ENCODE peak calls at places on chromosomes 7 and 10, in five cellular contexts. Q, A, F, T and J are unnamed samples.

GRCh38 chr7:94391716-94392390 is 2.8 kb upstream of the COL1A2 start:
- DNase-seq in A (peak), Q (peak), T (peak), F (peak), J (no peak)

GRCh38 chr7:28793383-28793782 is 164.7 kb downstream of the TRIL start:
- DNase-seq in Q (no peak), F (no peak), T (no peak), A (no peak), J (no peak)

GRCh38 chr10:17814981-17815380 is 5.8 kb downstream of the MRC1 start:
- DNase-seq in T (no peak), A (no peak), Q (no peak), F (no peak), J (no peak)

GRCh38 chr7:112930787-112931186 is 140.6 kb upstream of the TMEM168 start:
- DNase-seq in F (no peak), A (peak), T (peak), Q (no peak), J (no peak)

GRCh38 chr10:34507217-34507616 is 307.9 kb downstream of the PARD3 start:
- DNase-seq in Q (peak), A (no peak), T (no peak), F (no peak), J (no peak)

GRCh38 chr7:132574281-132574680 is 2.0 kb downstream of the PLXNA4 start:
- DNase-seq in Q (no peak), T (no peak), A (no peak), F (no peak), J (no peak)

GRCh38 chr7:35356495-35356894 is 102.6 kb upstream of the TBX20 start:
- DNase-seq in Q (no peak), T (no peak), A (no peak), F (no peak), J (no peak)

GRCh38 chr7:1403844-1404404 is 55.3 kb downstream of the MICALL2 start:
- DNase-seq in T (peak), F (no peak), Q (peak), A (peak), J (no peak)

GRCh38 chr7:21733837-21734236 is 191.0 kb downstream of the DNAH11 start:
- DNase-seq in T (no peak), Q (no peak), A (no peak), F (no peak), J (no peak)

GRCh38 chr10:127576751-127577161 is 27.6 kb downstream of the NPS start:
- DNase-seq in A (no peak), Q (no peak), T (no peak), F (no peak), J (no peak)

GRCh38 chr7:43517464-43517863 is 65.4 kb upstream of the STK17A start:
- DNase-seq in A (no peak), F (no peak), T (no peak), Q (no peak), J (no peak)

GRCh38 chr10:17209931-17210330 is 8.5 kb upstream of the TRDMT1 start:
- DNase-seq in Q (no peak), T (no peak), F (no peak), A (peak), J (no peak)

GRCh38 chr7:106629521-106629920 is 31.4 kb downstream of the CCDC71L start:
- DNase-seq in A (peak), Q (no peak), F (no peak), T (peak), J (no peak)

GRCh38 chr7:286278-286677 is 3.7 kb upstream of the FOXL3 start:
- DNase-seq in F (no peak), T (no peak), A (no peak), Q (no peak), J (no peak)

GRCh38 chr10:11197266-11197712 is 179.6 kb downstream of the CELF2 start:
- DNase-seq in Q (no peak), F (peak), T (peak), A (no peak), J (no peak)

GRCh38 chr7:142867398-142868187 is 12.7 kb downstream of the EPHB6 start:
- DNase-seq in F (peak), A (no peak), Q (no peak), T (no peak), J (no peak)

GRCh38 chr10:15168296-15168780 is at the start of gene NMT2:
- DNase-seq in F (peak), Q (peak), A (no peak), T (peak), J (peak)

GRCh38 chr7:7516662-7517061 is 19.0 kb downstream of the COL28A1 start:
- DNase-seq in A (no peak), Q (no peak), T (no peak), F (no peak), J (no peak)

GRCh38 chr7:41709621-41710020 is 6.7 kb upstream of the INHBA start:
- DNase-seq in Q (no peak), F (no peak), A (peak), T (peak), J (no peak)

GRCh38 chr10:78424721-78425120 is 391.1 kb downstream of the RPS24 start:
- DNase-seq in T (no peak), F (peak), Q (peak), A (no peak), J (no peak)

GRCh38 chr10:114061148-114061547 is 17.5 kb downstream of the ADRB1 start:
- DNase-seq in F (no peak), Q (no peak), A (no peak), T (no peak), J (no peak)

GRCh38 chr7:75734586-75735047 is 4.1 kb downstream of the HIP1 start:
- DNase-seq in A (peak), T (peak), F (no peak), Q (peak), J (no peak)

GRCh38 chr10:79176949-79177602 is 108.3 kb downstream of the ZMIZ1 start:
- DNase-seq in T (peak), A (peak), Q (no peak), F (no peak), J (no peak)

GRCh38 chr10:133009218-133009954 is 67.0 kb upstream of the CFAP46 start:
- DNase-seq in Q (peak), A (no peak), F (no peak), T (no peak), J (no peak)

GRCh38 chr7:30923774-30924413 is 12.2 kb downstream of the AQP1 start:
- DNase-seq in A (no peak), Q (no peak), T (no peak), F (peak), J (peak)

GRCh38 chr10:78815702-78816334 is 252.9 kb upstream of the ZMIZ1 start:
- DNase-seq in Q (no peak), F (no peak), T (no peak), A (no peak), J (no peak)

GRCh38 chr10:119805702-119806230 is 66.9 kb downstream of the MCMBP start:
- DNase-seq in F (no peak), A (no peak), T (no peak), Q (no peak), J (no peak)

GRCh38 chr7:64035388-64035787 is 9.8 kb upstream of the ZNF727 start:
- DNase-seq in F (no peak), Q (no peak), A (no peak), T (no peak), J (no peak)

GRCh38 chr7:92436843-92437445 is 10.3 kb upstream of the GATAD1 start:
- DNase-seq in A (no peak), F (peak), T (no peak), Q (no peak), J (no peak)

GRCh38 chr10:54577682-54578081 is 223.3 kb downstream of the PCDH15 start:
- DNase-seq in T (no peak), F (no peak), A (no peak), Q (no peak), J (no peak)

GRCh38 chr10:116740971-116741370 is 1.4 kb downstream of the HSPA12A start:
- DNase-seq in F (no peak), T (no peak), Q (no peak), A (no peak), J (no peak)

GRCh38 chr10:52740913-52741675 is 31.5 kb downstream of the MBL2 start:
- DNase-seq in F (peak), A (peak), Q (peak), T (peak), J (peak)

GRCh38 chr10:62264702-62265436 is 3.8 kb downstream of the RTKN2 start:
- DNase-seq in Q (peak), T (peak), A (peak), F (peak), J (peak)

GRCh38 chr7:48617988-48618387 is 306.4 kb upstream of the CDC14C start:
- DNase-seq in Q (no peak), F (no peak), T (no peak), A (no peak), J (no peak)

GRCh38 chr7:150412518-150413247 is 33.6 kb downstream of the ZNF775 start:
- DNase-seq in A (no peak), Q (no peak), T (no peak), F (peak), J (no peak)

GRCh38 chr10:74892874-74893273 is 66.5 kb downstream of the KAT6B start:
- DNase-seq in A (no peak), Q (no peak), T (no peak), F (no peak), J (no peak)
- H3K18ac ChIP-seq in A (no peak), Q (no peak), T (no peak), F (no peak), J (no peak)

DNA sequence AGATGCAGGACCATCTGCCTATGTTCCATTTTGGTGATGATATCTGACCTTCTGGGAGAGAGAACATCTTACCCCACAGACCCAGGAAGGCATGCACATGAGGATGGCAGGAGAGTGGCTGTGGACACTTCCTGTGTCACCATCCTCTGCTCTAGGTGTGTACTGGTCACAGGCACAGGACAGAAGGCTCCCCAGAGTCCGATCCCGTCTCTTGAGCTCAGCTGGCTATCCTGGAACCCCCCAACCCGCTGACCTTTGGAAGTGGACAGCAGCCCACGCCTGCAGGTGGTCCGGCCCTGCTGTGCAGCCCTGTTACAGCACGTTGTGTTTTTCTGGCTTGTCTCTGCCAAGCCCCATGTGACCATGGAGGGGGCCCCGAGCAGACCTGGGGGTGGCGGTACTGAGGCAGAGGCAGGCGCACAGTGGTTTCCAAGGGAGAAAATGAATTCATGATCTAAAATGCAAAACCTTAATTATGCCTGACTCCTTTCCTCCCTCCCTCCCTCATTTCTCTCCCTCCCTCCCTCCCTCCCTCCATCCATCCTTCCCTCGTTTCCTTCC is 178.8 kb downstream of the CUX1 start:
- DNase-seq in F (no peak), A (no peak), Q (no peak), T (no peak), J (no peak)
- H3K18ac ChIP-seq in F (no peak), A (no peak), Q (no peak), T (no peak), J (no peak)

DNA sequence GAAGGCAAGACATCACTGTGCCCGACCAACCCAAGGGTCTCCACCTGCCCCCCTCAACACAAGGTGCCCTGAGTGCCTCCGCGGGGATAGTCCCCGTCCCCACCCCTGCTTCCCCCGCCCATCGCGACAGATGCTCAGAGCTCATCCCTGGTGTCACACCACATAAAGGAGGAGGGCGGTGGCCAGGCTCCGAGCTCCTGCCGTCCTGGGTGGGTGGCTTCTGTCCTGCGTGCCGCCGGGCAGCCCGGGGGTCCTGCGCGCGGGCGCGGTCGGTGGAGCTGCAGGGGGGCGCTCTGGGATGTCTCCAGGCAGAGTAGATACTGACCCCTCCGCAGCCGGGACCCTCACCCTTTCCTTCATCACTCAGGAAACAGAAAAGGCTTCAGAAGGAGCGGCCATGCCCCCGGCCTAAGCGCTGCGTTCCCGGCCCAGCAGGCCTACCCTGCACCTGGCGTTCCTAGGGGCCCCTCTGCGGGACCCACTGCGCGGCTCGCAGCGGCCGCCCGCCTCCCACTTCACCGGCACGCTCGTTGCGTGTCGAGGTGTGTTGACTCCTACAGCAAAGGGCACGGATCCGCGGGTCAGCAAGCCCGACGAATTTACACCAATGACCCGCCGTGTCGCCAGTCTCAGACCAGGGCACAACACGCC is 53.4 kb downstream of the ALOX5 start:
- DNase-seq in F (no peak), A (no peak), Q (no peak), T (no peak), J (no peak)
- H3K18ac ChIP-seq in F (no peak), A (no peak), Q (no peak), T (no peak), J (no peak)

GRCh38 chr10:125187238-125188194 is 27.2 kb upstream of the CTBP2 start:
- DNase-seq in Q (no peak), F (no peak), A (no peak), T (no peak), J (no peak)
- H3K18ac ChIP-seq in Q (no peak), F (no peak), A (no peak), T (no peak), J (no peak)

DNA sequence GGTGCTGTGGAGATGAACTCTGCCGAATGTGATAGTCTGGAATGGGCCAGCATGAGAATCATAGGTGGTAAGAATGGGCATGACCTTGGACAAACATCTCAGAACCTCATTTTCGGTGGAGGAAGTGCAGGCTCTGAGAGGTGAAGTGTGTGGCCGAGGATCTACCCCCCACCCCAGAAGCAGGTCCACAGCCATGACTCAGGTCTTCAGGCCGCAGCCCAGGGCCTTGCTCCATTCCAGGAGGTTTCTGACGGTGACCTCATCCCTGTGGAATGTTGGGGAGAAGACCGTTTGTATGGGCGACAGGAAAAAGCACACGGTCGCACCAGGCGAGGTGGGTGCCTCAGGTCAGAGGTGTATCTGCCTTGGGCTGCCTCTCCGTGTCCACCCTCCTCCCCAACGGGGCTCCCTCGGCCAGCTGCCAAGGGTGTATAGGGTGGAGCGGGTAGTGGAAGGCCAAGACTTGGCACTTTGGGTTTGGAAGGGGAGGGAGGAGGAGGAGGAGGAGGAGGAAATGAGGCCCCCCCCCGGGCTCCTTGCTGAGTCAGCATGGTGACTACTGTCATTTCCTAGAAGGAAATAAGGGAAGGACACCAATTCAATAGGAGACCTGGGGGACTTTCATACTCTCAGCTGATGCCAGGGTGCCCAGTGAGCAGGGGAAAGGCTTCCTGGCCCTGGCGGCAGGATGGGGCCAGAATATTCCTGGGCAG is 168.0 kb upstream of the RHEB start:
- DNase-seq in F (peak), Q (peak), A (peak), T (peak), J (peak)
- H3K18ac ChIP-seq in F (peak), Q (peak), A (peak), T (peak), J (peak)